ENCODE peak calls at places on chromosomes 2 and 18, in four cellular contexts. One of them, this sample, is unnamed.

GRCh38 chr2:39666489-39667141 is 898 bp downstream of the TMEM178A start:
- DNase-seq in T-helper 9 cell: no peak
- DNase-seq in iPS-NIHi11: peak; percentile 38
- DNase-seq in D341Med: peak; percentile 32
- DNase-seq in this sample: no peak

GRCh38 chr2:106944220-106944619 is 58.3 kb upstream of the ST6GAL2 start:
- DNase-seq in T-helper 9 cell: no peak
- DNase-seq in iPS-NIHi11: no peak
- DNase-seq in D341Med: no peak
- DNase-seq in this sample: no peak

GRCh38 chr2:160752475-160753330 is 259.1 kb upstream of the RBMS1 start:
- DNase-seq in iPS-NIHi11: peak; percentile 69
- DNase-seq in D341Med: no peak
- DNase-seq in T-helper 9 cell: no peak
- DNase-seq in this sample: no peak

GRCh38 chr2:44934521-44934961 is 7.0 kb upstream of the SIX3 start:
- DNase-seq in T-helper 9 cell: no peak
- DNase-seq in iPS-NIHi11: no peak
- DNase-seq in D341Med: peak; percentile 67
- DNase-seq in this sample: no peak

GRCh38 chr2:237864030-237864931 is 4.9 kb downstream of the RAMP1 start:
- DNase-seq in D341Med: no peak
- DNase-seq in iPS-NIHi11: peak; percentile 18
- DNase-seq in T-helper 9 cell: no peak
- DNase-seq in this sample: no peak

GRCh38 chr2:28767367-28767766 is 15.7 kb downstream of the PPP1CB start:
- DNase-seq in D341Med: no peak
- DNase-seq in T-helper 9 cell: no peak
- DNase-seq in iPS-NIHi11: no peak
- DNase-seq in this sample: no peak

GRCh38 chr2:111145103-111145760 is 24.5 kb downstream of the BCL2L11 start:
- DNase-seq in D341Med: no peak
- DNase-seq in T-helper 9 cell: no peak
- DNase-seq in iPS-NIHi11: no peak
- DNase-seq in this sample: no peak

GRCh38 chr2:227411320-227411989 is 23.7 kb upstream of the SCYGR1 start:
- DNase-seq in T-helper 9 cell: no peak
- DNase-seq in iPS-NIHi11: no peak
- DNase-seq in D341Med: no peak
- DNase-seq in this sample: no peak

GRCh38 chr2:39920318-39920775 is 141.3 kb upstream of the THUMPD2 start:
- DNase-seq in iPS-NIHi11: no peak
- DNase-seq in D341Med: no peak
- DNase-seq in T-helper 9 cell: no peak
- DNase-seq in this sample: no peak

GRCh38 chr2:21367421-21367820 is 243.7 kb downstream of the TDRD15 start:
- DNase-seq in D341Med: no peak
- DNase-seq in T-helper 9 cell: no peak
- DNase-seq in iPS-NIHi11: no peak
- DNase-seq in this sample: no peak

GRCh38 chr2:23651187-23651983 is 266.4 kb downstream of the KLHL29 start:
- DNase-seq in iPS-NIHi11: no peak
- DNase-seq in T-helper 9 cell: no peak
- DNase-seq in D341Med: no peak
- DNase-seq in this sample: no peak

GRCh38 chr2:157897106-157897971 is 21.2 kb upstream of the ACVR1 start:
- DNase-seq in T-helper 9 cell: peak; percentile 13
- DNase-seq in D341Med: no peak
- DNase-seq in iPS-NIHi11: no peak
- DNase-seq in this sample: peak; percentile 14

GRCh38 chr2:142755191-142755590 is 122.3 kb upstream of the KYNU start:
- DNase-seq in D341Med: no peak
- DNase-seq in T-helper 9 cell: no peak
- DNase-seq in iPS-NIHi11: no peak
- DNase-seq in this sample: no peak

GRCh38 chr2:30267161-30267568 is 35.8 kb downstream of the LBH start:
- DNase-seq in D341Med: no peak
- DNase-seq in T-helper 9 cell: peak; percentile 23
- DNase-seq in iPS-NIHi11: no peak
- DNase-seq in this sample: no peak

GRCh38 chr2:200905618-200906296 is 16.6 kb downstream of the NIF3L1 start:
- DNase-seq in T-helper 9 cell: peak; percentile 16
- DNase-seq in D341Med: peak; percentile 70
- DNase-seq in iPS-NIHi11: peak; percentile 60
- DNase-seq in this sample: peak; percentile 14

GRCh38 chr18:6024740-6025139 is 129.4 kb upstream of the TMEM200C start:
- DNase-seq in D341Med: no peak
- DNase-seq in iPS-NIHi11: no peak
- DNase-seq in T-helper 9 cell: no peak
- DNase-seq in this sample: no peak

GRCh38 chr2:181619511-181619910 is 37.4 kb downstream of the CERKL start:
- DNase-seq in T-helper 9 cell: no peak
- DNase-seq in iPS-NIHi11: no peak
- DNase-seq in D341Med: no peak
- DNase-seq in this sample: no peak

GRCh38 chr2:38529208-38529607 is 73.5 kb downstream of the HNRNPLL start:
- DNase-seq in T-helper 9 cell: no peak
- DNase-seq in D341Med: no peak
- DNase-seq in iPS-NIHi11: no peak
- DNase-seq in this sample: no peak

GRCh38 chr2:20192781-20193180 is 32.1 kb downstream of the SDC1 start:
- DNase-seq in iPS-NIHi11: no peak
- DNase-seq in T-helper 9 cell: no peak
- DNase-seq in D341Med: no peak
- DNase-seq in this sample: no peak

GRCh38 chr2:152924722-152925121 is 206.3 kb downstream of the ARL6IP6 start:
- DNase-seq in D341Med: no peak
- DNase-seq in T-helper 9 cell: no peak
- DNase-seq in iPS-NIHi11: no peak
- DNase-seq in this sample: no peak

GRCh38 chr2:41199320-41199719 is 747.4 kb upstream of the SLC8A1 start:
- DNase-seq in T-helper 9 cell: no peak
- DNase-seq in iPS-NIHi11: no peak
- DNase-seq in D341Med: no peak
- DNase-seq in this sample: no peak

GRCh38 chr18:76495435-76496199 is 575 bp upstream of the ZNF516 start:
- DNase-seq in D341Med: peak; percentile 78
- DNase-seq in iPS-NIHi11: peak; percentile 44
- DNase-seq in T-helper 9 cell: no peak
- DNase-seq in this sample: no peak

GRCh38 chr2:105934467-105934866 is 189.8 kb downstream of the NCK2 start:
- DNase-seq in D341Med: no peak
- DNase-seq in iPS-NIHi11: no peak
- DNase-seq in T-helper 9 cell: peak; percentile 8
- DNase-seq in this sample: peak; percentile 30

GRCh38 chr2:15675456-15676195 is 84.0 kb downstream of the DDX1 start:
- DNase-seq in T-helper 9 cell: no peak
- DNase-seq in D341Med: no peak
- DNase-seq in iPS-NIHi11: no peak
- DNase-seq in this sample: no peak

GRCh38 chr2:45397292-45397691 is 213.8 kb downstream of the SRBD1 start:
- DNase-seq in T-helper 9 cell: no peak
- DNase-seq in D341Med: no peak
- DNase-seq in iPS-NIHi11: no peak
- DNase-seq in this sample: no peak

GRCh38 chr2:198321522-198322088 is 517.2 kb downstream of the PLCL1 start:
- DNase-seq in iPS-NIHi11: no peak
- DNase-seq in T-helper 9 cell: no peak
- DNase-seq in D341Med: no peak
- DNase-seq in this sample: no peak

GRCh38 chr18:7737483-7737882 is 170.4 kb downstream of the PTPRM start:
- DNase-seq in D341Med: no peak
- DNase-seq in iPS-NIHi11: no peak
- DNase-seq in T-helper 9 cell: no peak
- DNase-seq in this sample: no peak

GRCh38 chr18:62436636-62437519 is 85.9 kb upstream of the ZCCHC2 start:
- DNase-seq in iPS-NIHi11: no peak
- DNase-seq in D341Med: peak; percentile 64
- DNase-seq in T-helper 9 cell: no peak
- DNase-seq in this sample: no peak

GRCh38 chr2:225030089-225030653 is 12.1 kb downstream of the DOCK10 start:
- DNase-seq in D341Med: no peak
- DNase-seq in T-helper 9 cell: no peak
- DNase-seq in iPS-NIHi11: no peak
- DNase-seq in this sample: no peak

GRCh38 chr2:111678651-111679050 is 205.3 kb downstream of the ANAPC1 start:
- DNase-seq in T-helper 9 cell: no peak
- DNase-seq in D341Med: no peak
- DNase-seq in iPS-NIHi11: no peak
- DNase-seq in this sample: no peak

GRCh38 chr2:8469709-8470493 is 212.0 kb upstream of the ID2 start:
- DNase-seq in iPS-NIHi11: no peak
- DNase-seq in T-helper 9 cell: no peak
- DNase-seq in D341Med: no peak
- DNase-seq in this sample: no peak

GRCh38 chr2:235506291-235506996 is 12.6 kb downstream of the AGAP1 start:
- DNase-seq in iPS-NIHi11: no peak
- DNase-seq in T-helper 9 cell: no peak
- DNase-seq in D341Med: no peak
- DNase-seq in this sample: no peak

GRCh38 chr2:69950241-69950640 is 11.2 kb downstream of the ASPRV1 start:
- DNase-seq in iPS-NIHi11: no peak
- DNase-seq in T-helper 9 cell: no peak
- DNase-seq in D341Med: no peak
- DNase-seq in this sample: no peak

GRCh38 chr2:5365871-5366461 is 326.2 kb upstream of the SOX11 start:
- DNase-seq in iPS-NIHi11: peak; percentile 93
- DNase-seq in T-helper 9 cell: no peak
- DNase-seq in D341Med: peak; percentile 86
- DNase-seq in this sample: no peak

GRCh38 chr18:22932885-22933205 is 283 bp upstream of the RBBP8 start:
- DNase-seq in iPS-NIHi11: peak; percentile 12
- DNase-seq in D341Med: no peak
- DNase-seq in T-helper 9 cell: no peak
- DNase-seq in this sample: no peak

GRCh38 chr2:218387369-218388194 is 5.5 kb downstream of the SLC11A1 start:
- DNase-seq in T-helper 9 cell: no peak
- DNase-seq in iPS-NIHi11: peak; percentile 82
- DNase-seq in D341Med: peak; percentile 20
- DNase-seq in this sample: no peak

GRCh38 chr2:100857915-100858314 is 38.0 kb downstream of the NPAS2 start:
- DNase-seq in iPS-NIHi11: no peak
- DNase-seq in T-helper 9 cell: no peak
- DNase-seq in D341Med: no peak
- DNase-seq in this sample: no peak

GRCh38 chr18:28036481-28036880 is 140.4 kb downstream of the CDH2 start:
- DNase-seq in iPS-NIHi11: no peak
- DNase-seq in D341Med: no peak
- DNase-seq in T-helper 9 cell: no peak
- DNase-seq in this sample: no peak

GRCh38 chr2:40554665-40555294 is 102.9 kb upstream of the SLC8A1 start:
- DNase-seq in T-helper 9 cell: no peak
- DNase-seq in iPS-NIHi11: peak; percentile 42
- DNase-seq in D341Med: peak; percentile 63
- DNase-seq in this sample: no peak

This sample was measured in effector CD4-positive, alpha-beta T cell.